ENCODE peak calls at places on chromosomes 16 and 17, in five cellular contexts. H is C1 segment of cervical spinal cord, X is body of pancreas, S is neural crest cell, A is NCI-H1694 treated with DMSO at 0.1 percent for 48 hours. Q is an unnamed sample.

GRCh38 chr17:5264930-5265329 is 17.2 kb upstream of the RABEP1 start:
- DNase-seq in X (no peak), S (no peak), A (no peak), H (no peak), Q (no peak)

GRCh38 chr16:85386467-85387170 is 226.5 kb upstream of the GSE1 start:
- DNase-seq in X (no peak), H (no peak), S (no peak), A (no peak), Q (no peak)

GRCh38 chr16:2149630-2150417 is 1.4 kb downstream of the RAB26 start:
- DNase-seq in A (peak; percentile 13), H (no peak), S (no peak), X (peak; percentile 40), Q (peak; percentile 23)

GRCh38 chr16:55494994-55495421 is 13.9 kb upstream of the LPCAT2 start:
- DNase-seq in S (no peak), A (no peak), H (peak; percentile 22), X (peak; percentile 50), Q (no peak)

GRCh38 chr17:42142371-42142896 is 12.4 kb downstream of the RAB5C start:
- DNase-seq in S (no peak), A (no peak), H (no peak), X (no peak), Q (no peak)

GRCh38 chr16:71722801-71723536 is 1.5 kb downstream of the PHLPP2 start:
- DNase-seq in S (peak; percentile 69), A (peak; percentile 17), X (peak; percentile 69), H (peak; percentile 53), Q (peak; percentile 71)

GRCh38 chr17:57866319-57866718 is 16.5 kb upstream of the MRPS23 start:
- DNase-seq in X (no peak), S (no peak), A (no peak), H (no peak), Q (no peak)

GRCh38 chr16:86229866-86230656 is 280.3 kb upstream of the FOXF1 start:
- DNase-seq in S (no peak), H (no peak), A (no peak), X (no peak), Q (no peak)

GRCh38 chr17:76581515-76581914 is 4.1 kb downstream of the ST6GALNAC2 start:
- DNase-seq in S (no peak), H (no peak), A (no peak), X (no peak), Q (no peak)

GRCh38 chr17:65057520-65058075 is 1.1 kb upstream of the GNA13 start:
- DNase-seq in A (no peak), X (peak; percentile 61), S (no peak), H (no peak), Q (no peak)

GRCh38 chr16:2022723-2023097 is 3.1 kb downstream of the NPW start:
- DNase-seq in S (no peak), A (no peak), X (peak; percentile 59), H (no peak), Q (no peak)

GRCh38 chr17:66432996-66433556 is 130.7 kb downstream of the PRKCA start:
- DNase-seq in X (no peak), A (no peak), H (no peak), S (no peak), Q (no peak)

GRCh38 chr16:82859638-82860037 is 232.9 kb downstream of the CDH13 start:
- DNase-seq in A (no peak), S (no peak), X (no peak), H (no peak), Q (no peak)

GRCh38 chr16:88367560-88367959 is 15.2 kb upstream of the ZNF469 start:
- DNase-seq in S (no peak), X (no peak), H (no peak), A (no peak), Q (no peak)

GRCh38 chr16:53752566-53752965 is 48.6 kb downstream of the FTO start:
- DNase-seq in S (no peak), A (no peak), H (no peak), X (no peak), Q (no peak)

GRCh38 chr17:75783069-75783783 is 1.4 kb upstream of the UNK start:
- DNase-seq in H (no peak), X (no peak), S (no peak), A (peak; percentile 53), Q (no peak)

GRCh38 chr16:2515180-2515803 is 1.5 kb downstream of the ATP6V0C start:
- DNase-seq in X (peak; percentile 21), S (no peak), A (no peak), H (no peak), Q (no peak)

GRCh38 chr16:74309789-74310781 is 13.5 kb downstream of the PSMD7 start:
- DNase-seq in A (peak; percentile 41), H (no peak), S (no peak), X (peak; percentile 27), Q (no peak)

GRCh38 chr17:80372922-80373570 is 41.9 kb upstream of the ENDOV start:
- DNase-seq in A (no peak), H (no peak), X (no peak), S (no peak), Q (no peak)

GRCh38 chr16:28977703-28978641 is 3.4 kb downstream of the SPNS1 start:
- DNase-seq in A (no peak), X (no peak), H (no peak), S (no peak), Q (no peak)

GRCh38 chr17:49557204-49558024 is 18.3 kb upstream of the NXPH3 start:
- DNase-seq in S (peak; percentile 56), H (no peak), A (peak; percentile 73), X (no peak), Q (peak; percentile 54)

GRCh38 chr16:49921791-49922456 is 66.0 kb upstream of the ZNF423 start:
- DNase-seq in A (peak; percentile 60), X (peak; percentile 69), S (peak; percentile 74), H (peak; percentile 5), Q (peak; percentile 55)

GRCh38 chr17:58249270-58250133 is 11.1 kb downstream of the LPO start:
- DNase-seq in X (peak; percentile 62), S (peak; percentile 85), A (peak; percentile 59), H (peak; percentile 52), Q (peak; percentile 83)

GRCh38 chr16:49592507-49593422 is 219.2 kb downstream of the C16orf78 start:
- DNase-seq in S (peak; percentile 45), X (no peak), H (no peak), A (peak; percentile 51), Q (peak; percentile 44)

GRCh38 chr17:32833076-32833475 is 43.8 kb downstream of the MYO1D start:
- DNase-seq in A (no peak), S (no peak), H (no peak), X (no peak), Q (no peak)

GRCh38 chr17:64315032-64315490 is 52.0 kb upstream of the TEX2 start:
- DNase-seq in X (peak; percentile 69), H (peak; percentile 76), A (no peak), S (no peak), Q (no peak)

GRCh38 chr17:27879987-27880608 is 13.1 kb downstream of the LYRM9 start:
- DNase-seq in H (peak; percentile 38), X (peak; percentile 78), A (peak; percentile 69), S (peak; percentile 77), Q (peak; percentile 84)

GRCh38 chr17:2736956-2737355 is 12.5 kb downstream of the CCDC92B start:
- DNase-seq in S (no peak), X (no peak), A (no peak), H (no peak), Q (no peak)

GRCh38 chr17:40303009-40303657 is 5.8 kb upstream of the RARA start:
- DNase-seq in H (no peak), A (peak; percentile 88), S (peak; percentile 53), X (no peak), Q (peak; percentile 46)

GRCh38 chr16:50323335-50324011 is 45.3 kb downstream of the BRD7 start:
- DNase-seq in S (no peak), X (no peak), A (peak; percentile 63), H (no peak), Q (no peak)

GRCh38 chr17:79388556-79389295 is 222.1 kb downstream of the RBFOX3 start:
- DNase-seq in S (peak; percentile 70), X (peak; percentile 72), H (no peak), A (peak; percentile 40), Q (peak; percentile 40)

GRCh38 chr16:68369697-68370096 is 58.9 kb downstream of the PRMT7 start:
- DNase-seq in S (no peak), X (no peak), H (no peak), A (no peak), Q (peak; percentile 63)

GRCh38 chr17:8421571-8421970 is 14.1 kb upstream of the NDEL1 start:
- DNase-seq in A (no peak), S (no peak), X (no peak), H (no peak), Q (no peak)

GRCh38 chr17:1003972-1004768 is 7.2 kb downstream of the TIMM22 start:
- DNase-seq in A (no peak), S (no peak), H (no peak), X (peak; percentile 46), Q (no peak)

GRCh38 chr17:33874617-33875060 is 380.4 kb upstream of the CCL2 start:
- DNase-seq in X (no peak), A (no peak), S (no peak), H (no peak), Q (no peak)

GRCh38 chr17:77382356-77382911 is 241.7 kb downstream of the SEC14L1 start:
- DNase-seq in S (no peak), H (no peak), A (no peak), X (no peak), Q (peak; percentile 68)

GRCh38 chr17:43118679-43119615 is 6.2 kb downstream of the BRCA1 start:
- DNase-seq in X (no peak), A (no peak), H (no peak), S (no peak), Q (no peak)

GRCh38 chr16:5367960-5368359 is 270.4 kb upstream of the EEF2KMT start:
- DNase-seq in X (no peak), H (no peak), S (no peak), A (no peak), Q (no peak)

GRCh38 chr17:33875973-33876372 is 379.1 kb upstream of the CCL2 start:
- DNase-seq in S (no peak), X (no peak), H (no peak), A (no peak), Q (no peak)